ENCODE peak calls at places on chromosome 11, in six cellular contexts. B is neural crest cell, J is sciatic nerve, T is GM19239, X is RWPE1, Y is pancreas. Q is an unnamed sample.

GRCh38 chr11:120712014-120712413 is 200.5 kb downstream of the GRIK4 start:
- DNase-seq in B (no peak), J (no peak), T (no peak), X (no peak), Y (no peak), Q (no peak)

GRCh38 chr11:122715883-122716282 is 60.4 kb downstream of the UBASH3B start:
- DNase-seq in B (no peak), J (no peak), T (no peak), X (no peak), Y (no peak), Q (no peak)

GRCh38 chr11:47714554-47715081 is 551 bp downstream of the AGBL2 start:
- DNase-seq in B (no peak), J (no peak), T (peak), X (peak), Y (peak), Q (peak)

GRCh38 chr11:95296165-95296564 is 65.2 kb upstream of the SESN3 start:
- DNase-seq in B (no peak), J (no peak), T (no peak), X (no peak), Y (peak), Q (peak)

GRCh38 chr11:26696330-26696729 is 25.5 kb downstream of the SLC5A12 start:
- DNase-seq in B (no peak), J (no peak), T (no peak), X (no peak), Y (no peak), Q (no peak)

GRCh38 chr11:47590026-47590861 is 3.8 kb downstream of the FAM180B start:
- DNase-seq in B (no peak), J (peak), T (no peak), X (no peak), Y (no peak), Q (no peak)

GRCh38 chr11:19027829-19028595 is 32.5 kb downstream of the MRGPRX2 start:
- DNase-seq in B (no peak), J (no peak), T (no peak), X (peak), Y (peak), Q (no peak)

GRCh38 chr11:102026217-102026616 is 21.0 kb upstream of the CFAP300 start:
- DNase-seq in B (no peak), J (no peak), T (no peak), X (no peak), Y (no peak), Q (no peak)

GRCh38 chr11:88695701-88696414 is 358.3 kb upstream of the CTSC start:
- DNase-seq in B (no peak), J (no peak), T (no peak), X (no peak), Y (no peak), Q (no peak)

GRCh38 chr11:69494851-69495250 is 13.4 kb downstream of the LINC01488 start:
- DNase-seq in B (no peak), J (no peak), T (no peak), X (no peak), Y (no peak), Q (no peak)

GRCh38 chr11:82998697-82999096 is 73.0 kb downstream of the RAB30 start:
- DNase-seq in B (no peak), J (no peak), T (no peak), X (no peak), Y (no peak), Q (no peak)

GRCh38 chr11:130773436-130773835 is 142.8 kb downstream of the SNX19 start:
- DNase-seq in B (no peak), J (no peak), T (no peak), X (no peak), Y (no peak), Q (no peak)

GRCh38 chr11:2100361-2101170 is 38.6 kb downstream of the IGF2 start:
- DNase-seq in B (no peak), J (peak), T (no peak), X (no peak), Y (peak), Q (peak)

GRCh38 chr11:74312321-74312720 is 881 bp upstream of the P4HA3 start:
- DNase-seq in B (no peak), J (no peak), T (no peak), X (no peak), Y (no peak), Q (no peak)

GRCh38 chr11:129996113-129996870 is 6.3 kb downstream of the PRDM10 start:
- DNase-seq in B (no peak), J (no peak), T (no peak), X (no peak), Y (no peak), Q (no peak)